ENCODE peak calls at places on chromosomes 5 and 9, in nine cellular contexts. I is GM03348; L is activated T-helper 1 cell treated with anti-CD3 and anti-CD28 coated beads, Interleukin-12 subunit alpha, Interleukin-12 subunit beta, Interleukin-2, Interleukin-4 antibody, amounts not matched to agents 30 ng/mL and 10 ng/mL and 1 ng/mL, durations not matched to agents 14 hours and 24 hours and 36 hours; X is dermis blood vessel endothelial cell; Z is aorta; K is hepatocyte; O is hepatic stellate cell; J is activated T-cell treated with anti-CD3 and anti-CD28 coated beads, Interleukin-2, amount 50 U/mL, for 72 hours; P is dermis microvascular lymphatic vessel endothelial cell. E is an unnamed sample.

GRCh38 chr5:132591140-132591539 is 34.4 kb downstream of the RAD50 start:
- DNase-seq in I (no peak), L (no peak), P (peak; percentile 7), J (no peak), K (no peak), X (peak; percentile 61), Z (no peak), O (peak; percentile 1), E (no peak)

GRCh38 chr5:14250094-14250777 is 107.1 kb downstream of the TRIO start:
- DNase-seq in I (peak; percentile 77), O (no peak), Z (peak; percentile 85), L (no peak), K (peak; percentile 61), X (peak; percentile 71), J (no peak), P (no peak), E (no peak)

GRCh38 chr9:133521122-133522072 is 3.4 kb downstream of the MYMK start:
- DNase-seq in L (no peak), O (no peak), K (no peak), P (no peak), I (no peak), X (no peak), J (no peak), Z (no peak), E (no peak)

GRCh38 chr5:121937762-121938161 is 24.0 kb upstream of the SRFBP1 start:
- DNase-seq in Z (no peak), P (no peak), J (no peak), L (no peak), K (no peak), I (no peak), X (no peak), O (no peak), E (no peak)

GRCh38 chr9:96686638-96687335 is 31.7 kb upstream of the PRXL2C start:
- DNase-seq in L (peak; percentile 61), O (peak; percentile 33), I (peak; percentile 76), J (peak; percentile 85), K (peak; percentile 77), Z (peak; percentile 95), X (peak; percentile 71), P (peak; percentile 48), E (peak; percentile 71)

GRCh38 chr5:128478386-128479368 is 59.4 kb downstream of the FBN2 start:
- DNase-seq in X (no peak), I (no peak), P (no peak), K (no peak), Z (no peak), J (no peak), O (no peak), L (no peak), E (no peak)

GRCh38 chr5:154230526-154230925 is 40.0 kb downstream of the GALNT10 start:
- DNase-seq in P (no peak), K (no peak), X (no peak), Z (no peak), O (no peak), L (no peak), I (no peak), J (no peak), E (no peak)

GRCh38 chr9:92707530-92707929 is 37.6 kb upstream of the IPPK start:
- DNase-seq in X (peak; percentile 53), P (peak; percentile 17), O (no peak), Z (no peak), J (no peak), I (no peak), K (no peak), L (no peak), E (no peak)

GRCh38 chr5:30100929-30101328 is 1092.6 kb upstream of the CDH6 start:
- DNase-seq in L (no peak), O (no peak), K (no peak), I (no peak), X (no peak), Z (no peak), J (no peak), P (no peak), E (no peak)

GRCh38 chr9:36802171-36802920 is 229.7 kb downstream of the MELK start:
- DNase-seq in I (no peak), X (no peak), J (no peak), L (no peak), O (no peak), Z (no peak), K (no peak), P (no peak), E (no peak)

GRCh38 chr5:121108725-121109124 is 644.6 kb downstream of the PRR16 start:
- DNase-seq in J (no peak), X (no peak), L (no peak), I (no peak), Z (peak; percentile 51), O (no peak), P (no peak), K (no peak), E (no peak)

GRCh38 chr9:24738421-24738961 is 192.8 kb upstream of the IZUMO3 start:
- DNase-seq in O (no peak), P (no peak), Z (peak; percentile 52), K (no peak), J (no peak), I (no peak), L (no peak), X (no peak), E (no peak)

GRCh38 chr9:71966601-71967000 is 55.2 kb downstream of the C9orf85 start:
- DNase-seq in J (no peak), K (no peak), P (no peak), X (no peak), L (no peak), O (no peak), Z (no peak), I (no peak), E (no peak)

GRCh38 chr9:74630228-74630627 is 133.1 kb downstream of the RORB start:
- DNase-seq in Z (no peak), K (no peak), X (no peak), J (no peak), P (no peak), I (no peak), L (no peak), O (no peak), E (no peak)

GRCh38 chr9:132214027-132214622 is 52.3 kb downstream of the NTNG2 start:
- DNase-seq in J (no peak), X (peak; percentile 65), O (peak; percentile 95), L (no peak), I (peak; percentile 93), P (no peak), Z (peak; percentile 91), K (peak; percentile 84), E (no peak)

GRCh38 chr9:120152295-120152694 is 427.7 kb downstream of the CDK5RAP2 start:
- DNase-seq in I (no peak), P (no peak), O (no peak), X (no peak), K (no peak), J (no peak), Z (no peak), L (no peak), E (no peak)

GRCh38 chr9:73807956-73808355 is 656.3 kb downstream of the ANXA1 start:
- DNase-seq in K (no peak), L (no peak), I (no peak), Z (no peak), J (no peak), O (no peak), P (no peak), X (no peak), E (no peak)

GRCh38 chr5:12277504-12278192 is 373.4 kb upstream of the CTNND2 start:
- DNase-seq in J (no peak), K (no peak), O (no peak), Z (no peak), P (no peak), I (no peak), X (no peak), L (no peak), E (no peak)

GRCh38 chr5:14407746-14408175 is 173.8 kb upstream of the OTULINL start:
- DNase-seq in I (peak; percentile 37), L (no peak), K (no peak), P (peak; percentile 78), O (no peak), Z (no peak), J (no peak), X (peak; percentile 91), E (no peak)

GRCh38 chr5:179054036-179054785 is 6.0 kb upstream of the ZNF354C start:
- DNase-seq in J (no peak), K (no peak), X (no peak), Z (no peak), P (no peak), L (no peak), I (no peak), O (no peak), E (no peak)

GRCh38 chr5:143913008-143913752 is 101.2 kb downstream of the HMHB1 start:
- DNase-seq in Z (no peak), L (no peak), I (peak; percentile 69), K (no peak), P (no peak), X (no peak), J (no peak), O (peak; percentile 72), E (no peak)

GRCh38 chr9:36603006-36603405 is 30.3 kb downstream of the MELK start:
- DNase-seq in O (peak; percentile 65), P (no peak), K (no peak), X (peak; percentile 12), Z (no peak), L (no peak), J (no peak), I (peak; percentile 48), E (no peak)

GRCh38 chr5:90386099-90386710 is 23.4 kb downstream of the CETN3 start:
- DNase-seq in J (no peak), I (peak; percentile 14), K (peak; percentile 28), X (peak; percentile 47), O (no peak), L (no peak), Z (no peak), P (peak; percentile 7), E (no peak)

GRCh38 chr5:36403601-36404311 is 102.1 kb upstream of the RANBP3L start:
- DNase-seq in I (peak; percentile 83), J (no peak), L (no peak), P (no peak), X (no peak), K (no peak), Z (no peak), O (no peak), E (no peak)